ENCODE peak calls at places on chromosomes 3 and 15, in five cellular contexts. G is HT-29, L is LoVo, V is aorta, Q is NT2/D1. I is an unnamed sample.

GRCh38 chr3:119763466-119763865 is 18.4 kb upstream of the NR1I2 start:
- DNase-seq in Q (no peak), G (no peak), L (no peak), V (no peak), I (no peak)

GRCh38 chr3:45223889-45224730 is 2.0 kb downstream of the TMEM158 start:
- DNase-seq in L (no peak), V (no peak), Q (no peak), G (no peak), I (no peak)

GRCh38 chr3:41489205-41489604 is 289.9 kb downstream of the CTNNB1 start:
- DNase-seq in G (no peak), Q (no peak), V (no peak), L (no peak), I (no peak)

GRCh38 chr3:170598091-170598502 is 12.2 kb upstream of the SLC7A14 start:
- DNase-seq in G (peak), V (no peak), Q (no peak), L (peak), I (no peak)

GRCh38 chr3:185084883-185085282 is 68.0 kb downstream of the C3orf70 start:
- DNase-seq in G (no peak), V (no peak), Q (no peak), L (no peak), I (no peak)

GRCh38 chr3:114902691-114903101 is 244.4 kb downstream of the ZBTB20 start:
- DNase-seq in L (no peak), Q (peak), V (no peak), G (peak), I (no peak)

GRCh38 chr3:170420307-170420821 is 1.7 kb downstream of the CLDN11 start:
- DNase-seq in V (no peak), Q (no peak), L (no peak), G (no peak), I (no peak)

GRCh38 chr3:67037615-67038014 is 39.5 kb downstream of the KBTBD8 start:
- DNase-seq in Q (no peak), V (no peak), L (no peak), G (no peak), I (no peak)

GRCh38 chr15:58793862-58794261 is 22.8 kb downstream of the MINDY2 start:
- DNase-seq in G (peak), Q (no peak), L (no peak), V (no peak), I (peak)

GRCh38 chr3:190024912-190025311 is 95.8 kb downstream of the P3H2 start:
- DNase-seq in V (no peak), Q (no peak), G (no peak), L (no peak), I (no peak)

GRCh38 chr3:146337991-146338390 is 87.1 kb upstream of the PLSCR4 start:
- DNase-seq in G (no peak), V (no peak), Q (no peak), L (no peak), I (no peak)

GRCh38 chr3:20575153-20575552 is 389.1 kb upstream of the SGO1 start:
- DNase-seq in G (no peak), V (no peak), Q (no peak), L (no peak), I (no peak)

GRCh38 chr3:82054849-82055248 is 293.4 kb upstream of the GBE1 start:
- DNase-seq in Q (no peak), V (no peak), G (no peak), L (no peak), I (no peak)

I was measured in RWPE1.